ENCODE peak calls at places on chromosome 11, in ten cellular contexts. One of them, this sample, is unnamed.

GRCh38 chr11:76491644-76492043 is 46.8 kb downstream of the EMSY start:
- DNase-seq in iris pigment epithelial cell: peak; percentile 11
- DNase-seq in cerebellum: no peak
- DNase-seq in erythroblast: no peak
- DNase-seq in LoVo: no peak
- DNase-seq in NCI-H2029: no peak
- DNase-seq in HEK293T: no peak
- DNase-seq in left ventricle myocardium superior: no peak
- DNase-seq in fibroblast of the aortic adventitia: no peak
- DNase-seq in NCI-H1694: no peak
- DNase-seq in this sample: no peak

GRCh38 chr11:84719935-84720577 is 907.1 kb downstream of the DLG2 start:
- DNase-seq in iris pigment epithelial cell: no peak
- DNase-seq in cerebellum: peak; percentile 33
- DNase-seq in erythroblast: no peak
- DNase-seq in LoVo: no peak
- DNase-seq in NCI-H2029: no peak
- DNase-seq in HEK293T: no peak
- DNase-seq in left ventricle myocardium superior: peak; percentile 30
- DNase-seq in fibroblast of the aortic adventitia: no peak
- DNase-seq in NCI-H1694: no peak
- DNase-seq in this sample: peak; percentile 21

GRCh38 chr11:21839870-21840269 is 353.0 kb upstream of the ANO5 start:
- DNase-seq in iris pigment epithelial cell: no peak
- DNase-seq in cerebellum: no peak
- DNase-seq in erythroblast: no peak
- DNase-seq in LoVo: no peak
- DNase-seq in NCI-H2029: no peak
- DNase-seq in HEK293T: no peak
- DNase-seq in left ventricle myocardium superior: no peak
- DNase-seq in fibroblast of the aortic adventitia: no peak
- DNase-seq in NCI-H1694: no peak
- DNase-seq in this sample: no peak

GRCh38 chr11:68338041-68338800 is 25.8 kb downstream of the LRP5 start:
- DNase-seq in iris pigment epithelial cell: peak; percentile 57
- DNase-seq in cerebellum: no peak
- DNase-seq in erythroblast: peak; percentile 67
- DNase-seq in LoVo: no peak
- DNase-seq in NCI-H2029: no peak
- DNase-seq in HEK293T: no peak
- DNase-seq in left ventricle myocardium superior: peak; percentile 65
- DNase-seq in fibroblast of the aortic adventitia: peak; percentile 44
- DNase-seq in NCI-H1694: no peak
- DNase-seq in this sample: no peak

GRCh38 chr11:97746832-97747231 is 1273.9 kb upstream of the CNTN5 start:
- DNase-seq in iris pigment epithelial cell: no peak
- DNase-seq in cerebellum: no peak
- DNase-seq in erythroblast: no peak
- DNase-seq in LoVo: no peak
- DNase-seq in NCI-H2029: no peak
- DNase-seq in HEK293T: no peak
- DNase-seq in left ventricle myocardium superior: no peak
- DNase-seq in fibroblast of the aortic adventitia: no peak
- DNase-seq in NCI-H1694: peak; percentile 0
- DNase-seq in this sample: no peak

GRCh38 chr11:126410649-126411048 is 55.2 kb downstream of the ST3GAL4 start:
- DNase-seq in iris pigment epithelial cell: no peak
- DNase-seq in cerebellum: no peak
- DNase-seq in erythroblast: no peak
- DNase-seq in LoVo: no peak
- DNase-seq in NCI-H2029: no peak
- DNase-seq in HEK293T: no peak
- DNase-seq in left ventricle myocardium superior: peak; percentile 88
- DNase-seq in fibroblast of the aortic adventitia: peak; percentile 71
- DNase-seq in NCI-H1694: no peak
- DNase-seq in this sample: no peak

GRCh38 chr11:304915-305833 is 2.4 kb upstream of the IFITM2 start:
- DNase-seq in iris pigment epithelial cell: peak; percentile 77
- DNase-seq in cerebellum: peak; percentile 60
- DNase-seq in erythroblast: peak; percentile 62
- DNase-seq in LoVo: peak; percentile 54
- DNase-seq in NCI-H2029: peak; percentile 32
- DNase-seq in HEK293T: peak; percentile 58
- DNase-seq in left ventricle myocardium superior: peak; percentile 78
- DNase-seq in fibroblast of the aortic adventitia: peak; percentile 90
- DNase-seq in NCI-H1694: peak; percentile 24
- DNase-seq in this sample: no peak

GRCh38 chr11:110777765-110778164 is 65.5 kb upstream of the ARHGAP20 start:
- DNase-seq in iris pigment epithelial cell: peak; percentile 88
- DNase-seq in cerebellum: no peak
- DNase-seq in erythroblast: no peak
- DNase-seq in LoVo: no peak
- DNase-seq in NCI-H2029: no peak
- DNase-seq in HEK293T: no peak
- DNase-seq in left ventricle myocardium superior: no peak
- DNase-seq in fibroblast of the aortic adventitia: peak; percentile 66
- DNase-seq in NCI-H1694: no peak
- DNase-seq in this sample: no peak

GRCh38 chr11:69588270-69588669 is 52.7 kb upstream of the CCND1 start:
- DNase-seq in iris pigment epithelial cell: peak; percentile 90
- DNase-seq in cerebellum: no peak
- DNase-seq in erythroblast: no peak
- DNase-seq in LoVo: peak; percentile 16
- DNase-seq in NCI-H2029: no peak
- DNase-seq in HEK293T: no peak
- DNase-seq in left ventricle myocardium superior: no peak
- DNase-seq in fibroblast of the aortic adventitia: peak; percentile 68
- DNase-seq in NCI-H1694: no peak
- DNase-seq in this sample: no peak

GRCh38 chr11:46970913-46971625 is 34.5 kb downstream of the CSTPP1 start:
- DNase-seq in iris pigment epithelial cell: no peak
- DNase-seq in cerebellum: no peak
- DNase-seq in erythroblast: no peak
- DNase-seq in LoVo: no peak
- DNase-seq in NCI-H2029: no peak
- DNase-seq in HEK293T: no peak
- DNase-seq in left ventricle myocardium superior: no peak
- DNase-seq in fibroblast of the aortic adventitia: no peak
- DNase-seq in NCI-H1694: no peak
- DNase-seq in this sample: no peak

GRCh38 chr11:86143429-86144030 is 74.6 kb upstream of the PICALM start:
- DNase-seq in iris pigment epithelial cell: no peak
- DNase-seq in cerebellum: no peak
- DNase-seq in erythroblast: peak; percentile 79
- DNase-seq in LoVo: no peak
- DNase-seq in NCI-H2029: no peak
- DNase-seq in HEK293T: no peak
- DNase-seq in left ventricle myocardium superior: peak; percentile 55
- DNase-seq in fibroblast of the aortic adventitia: no peak
- DNase-seq in NCI-H1694: no peak
- DNase-seq in this sample: no peak